ENCODE peak calls at places on chromosomes 13 and 19, in ten cellular contexts. U, E, Q, O, R, A, V, S, M and Y are unnamed samples.
A peak's percentile ranks its signal among the peaks of the same experiment; 100 is the strongest.

GRCh38 chr13:26965976-26966375 is 205.4 kb upstream of the GPR12 start:
- DNase-seq in V (no peak), S (peak; percentile 69), E (no peak), O (no peak), Q (no peak), M (peak; percentile 86), U (peak; percentile 93), R (no peak), A (peak; percentile 82), Y (no peak)

GRCh38 chr19:27773318-27774094 is 1439.4 kb downstream of the UQCRFS1 start:
- DNase-seq in M (no peak), U (no peak), A (no peak), O (no peak), E (no peak), Q (no peak), R (no peak), V (no peak), S (no peak), Y (no peak)

GRCh38 chr13:111384441-111385181 is 64.2 kb downstream of the TEX29 start:
- DNase-seq in S (no peak), Q (peak; percentile 80), O (no peak), R (no peak), V (no peak), U (no peak), A (no peak), M (no peak), E (no peak), Y (no peak)

GRCh38 chr19:6108721-6109633 is 1.3 kb downstream of the RFX2 start:
- DNase-seq in E (peak; percentile 60), O (no peak), M (peak; percentile 42), V (peak; percentile 46), S (peak; percentile 58), U (peak; percentile 66), Q (peak; percentile 63), A (peak; percentile 46), R (no peak), Y (peak; percentile 72)

GRCh38 chr19:22526661-22527272 is 104.6 kb upstream of the ZNF98 start:
- DNase-seq in Q (no peak), V (no peak), R (no peak), E (no peak), O (no peak), A (no peak), S (no peak), U (no peak), M (peak; percentile 68), Y (no peak)

GRCh38 chr19:48183356-48183755 is 12.9 kb downstream of the ZSWIM9 start:
- DNase-seq in A (no peak), Q (no peak), V (no peak), M (no peak), U (no peak), R (no peak), O (no peak), S (no peak), E (no peak), Y (no peak)

GRCh38 chr19:34084396-34085145 is 87.7 kb upstream of the LSM14A start:
- DNase-seq in R (no peak), A (no peak), U (no peak), V (no peak), Q (no peak), O (no peak), E (no peak), S (no peak), M (no peak), Y (no peak)

GRCh38 chr13:107681611-107682010 is 533.7 kb downstream of the LIG4 start:
- DNase-seq in R (no peak), S (no peak), M (no peak), O (no peak), A (no peak), U (no peak), V (no peak), E (no peak), Q (no peak), Y (no peak)

GRCh38 chr19:5403968-5404640 is 51.1 kb upstream of the ZNRF4 start:
- DNase-seq in V (peak; percentile 69), S (peak; percentile 93), U (peak; percentile 81), O (no peak), M (peak; percentile 77), A (peak; percentile 94), E (peak; percentile 81), R (peak; percentile 95), Q (peak; percentile 94), Y (peak; percentile 60)

GRCh38 chr19:11375143-11375948 is 880 bp downstream of the SWSAP1 start:
- DNase-seq in A (peak; percentile 85), V (no peak), S (peak; percentile 44), M (peak; percentile 38), E (no peak), Q (peak; percentile 79), U (no peak), O (no peak), R (no peak), Y (peak; percentile 67)

GRCh38 chr13:102817907-102818306 is 19.0 kb downstream of the BIVM start:
- DNase-seq in U (no peak), E (no peak), Q (no peak), A (no peak), M (no peak), O (no peak), R (no peak), V (no peak), S (peak; percentile 30), Y (no peak)

GRCh38 chr19:57611113-57611512 is 2.9 kb upstream of the ZNF134 start:
- DNase-seq in M (no peak), V (no peak), U (no peak), E (no peak), A (no peak), S (no peak), O (no peak), Q (no peak), R (no peak), Y (no peak)

GRCh38 chr19:57615346-57615745 is 1.3 kb downstream of the ZNF134 start:
- DNase-seq in A (no peak), Q (no peak), O (no peak), R (no peak), V (no peak), U (no peak), S (no peak), E (no peak), M (no peak), Y (no peak)

GRCh38 chr19:57613941-57614743 is at the start of gene ZNF134:
- DNase-seq in A (peak; percentile 95), Q (peak; percentile 93), E (peak; percentile 88), S (peak; percentile 96), U (peak; percentile 87), V (peak; percentile 72), R (peak; percentile 77), O (peak; percentile 39), M (peak; percentile 92), Y (peak; percentile 84)
- H3K9me3 ChIP-seq in A (no peaks in the 10 kb centered on the region), Q (peaks cover 42% of the 10 kb centered on the region), E (peaks cover 46% of the 10 kb centered on the region), S (peaks cover 55% of the 10 kb centered on the region), U (peaks cover 42% of the 10 kb centered on the region), V (peaks cover 38% of the 10 kb centered on the region), R (peaks cover 43% of the 10 kb centered on the region), O (peaks cover 69% of the 10 kb centered on the region), M (no peaks in the 10 kb centered on the region), Y (peaks cover 2% of the 10 kb centered on the region)

GRCh38 chr19:58166268-58166667 is 15.7 kb upstream of the ZNF329 start:
- DNase-seq in S (no peak), E (no peak), Q (no peak), M (no peak), U (no peak), R (no peak), V (no peak), O (no peak), A (no peak), Y (no peak)

GRCh38 chr19:58166708-58167280 is 16.1 kb upstream of the ZNF274 start:
- DNase-seq in O (no peak), R (no peak), M (no peak), U (no peak), A (no peak), Q (no peak), V (no peak), S (no peak), E (no peak), Y (no peak)

DNA sequence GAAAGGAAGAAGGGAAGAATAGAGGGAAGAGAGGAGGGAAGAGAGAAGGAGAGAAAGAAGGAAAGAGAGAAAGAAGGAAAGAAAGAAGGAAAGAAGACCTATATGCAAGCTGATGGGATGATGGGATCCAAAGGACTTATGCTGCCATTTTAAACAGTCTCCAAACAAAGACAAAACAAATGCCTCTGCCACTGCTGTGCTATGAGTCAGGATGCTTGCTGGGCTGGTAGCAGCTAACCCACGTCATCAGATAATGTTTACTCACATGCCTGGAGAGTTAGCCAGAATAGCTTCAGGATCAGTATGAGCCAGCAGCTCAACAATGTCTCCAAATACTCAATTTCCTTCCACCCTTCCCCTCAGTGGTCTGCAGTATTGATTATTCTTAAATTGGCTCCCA is 12.0 kb upstream of the ZNF274 start:
- DNase-seq in E (no peak), V (no peak), A (no peak), S (no peak), Q (no peak), O (no peak), M (no peak), U (peak; percentile 42), R (no peak), Y (no peak)
- H3K9me3 ChIP-seq in E (peaks cover 91% of the 10 kb centered on the region), V (peaks cover 29% of the 10 kb centered on the region), A (no peaks in the 10 kb centered on the region), S (peaks cover 32% of the 10 kb centered on the region), Q (peaks cover 8% of the 10 kb centered on the region), O (peaks cover 98% of the 10 kb centered on the region), M (no peaks in the 10 kb centered on the region), U (peaks cover 72% of the 10 kb centered on the region), R (peaks cover 23% of the 10 kb centered on the region), Y (peaks cover 8% of the 10 kb centered on the region)

GRCh38 chr13:19152403-19152802 is 29.2 kb downstream of the TUBA3C start:
- DNase-seq in A (no peak), M (no peak), S (no peak), U (no peak), R (no peak), Q (no peak), E (no peak), V (no peak), O (no peak), Y (no peak)
- H3K9me3 ChIP-seq in A (no peaks in the 10 kb centered on the region), M (no peaks in the 10 kb centered on the region), S (peaks cover 10% of the 10 kb centered on the region), U (peaks cover 61% of the 10 kb centered on the region), R (peaks cover 72% of the 10 kb centered on the region), Q (peaks cover 4% of the 10 kb centered on the region), E (no peaks in the 10 kb centered on the region), V (no peaks in the 10 kb centered on the region), O (peaks cover 55% of the 10 kb centered on the region), Y (peaks cover 16% of the 10 kb centered on the region)

DNA sequence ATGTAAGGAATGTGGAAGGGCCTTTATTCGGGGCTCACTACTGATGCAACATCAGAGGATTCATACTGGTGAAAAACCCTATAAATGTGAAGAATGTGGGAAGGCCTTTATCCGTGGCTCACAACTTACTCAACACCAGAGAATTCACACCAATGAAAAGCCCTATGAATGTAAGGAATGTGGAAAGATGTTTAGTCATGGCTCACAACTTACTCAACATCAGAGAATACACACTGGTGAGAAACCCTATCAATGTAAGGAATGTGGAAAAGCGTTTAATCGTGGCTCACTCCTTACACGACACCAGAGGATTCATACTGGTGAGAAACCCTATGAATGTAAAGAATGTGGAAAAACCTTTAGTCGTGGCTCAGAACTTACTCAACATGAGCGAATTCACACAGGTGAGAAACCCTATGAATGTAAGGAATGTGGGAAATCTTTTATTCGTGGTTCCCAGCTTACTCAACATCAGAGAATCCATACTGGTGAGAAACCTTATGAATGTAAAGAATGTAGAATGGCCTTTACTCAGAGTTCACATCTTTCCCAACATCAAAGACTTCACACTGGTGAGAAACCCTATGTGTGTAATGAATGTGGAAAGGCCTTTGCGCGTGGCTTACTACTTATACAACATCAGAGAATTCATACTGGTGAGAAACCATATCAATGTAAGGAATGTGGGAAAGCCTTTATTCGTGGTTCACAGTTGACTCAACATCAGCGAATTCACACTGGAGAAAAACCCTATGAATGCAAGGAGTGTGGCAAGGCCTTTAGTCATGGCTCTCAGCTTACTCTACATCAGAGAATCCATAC is 44.3 kb downstream of the ZNF585A start:
- DNase-seq in O (no peak), A (no peak), Q (no peak), E (no peak), U (no peak), M (no peak), S (no peak), R (no peak), V (no peak), Y (no peak)
- H3K9me3 ChIP-seq in O (peaks cover 100% of the 10 kb centered on the region), A (peaks cover 5% of the 10 kb centered on the region), Q (peaks cover 48% of the 10 kb centered on the region), E (peaks cover 99% of the 10 kb centered on the region), U (peaks cover 69% of the 10 kb centered on the region), M (peaks cover 2% of the 10 kb centered on the region), S (peaks cover 92% of the 10 kb centered on the region), R (peaks cover 47% of the 10 kb centered on the region), V (peaks cover 49% of the 10 kb centered on the region), Y (peaks cover 31% of the 10 kb centered on the region)